ENCODE peak calls at places on chromosomes 5 and 9, in nine cellular contexts. K is upper lobe of right lung; I is substantia nigra; C is CD8-positive, alpha-beta memory T cell; N is A549; S is vagina; R is heart right ventricle; H is AG04450; P is mammary epithelial cell. G is an unnamed sample.

GRCh38 chr5:126519637-126520592 is 75.1 kb downstream of the ALDH7A1 start:
- DNase-seq in N (no peak), P (peak), C (no peak), K (no peak), I (no peak), S (peak), H (no peak), R (no peak), G (peak)

GRCh38 chr9:114958021-114958846 is 27.8 kb upstream of the TNFSF8 start:
- DNase-seq in N (no peak), C (no peak), H (no peak), P (peak), I (peak), S (no peak), R (peak), K (peak), G (peak)

GRCh38 chr9:134381671-134382505 is 55.6 kb downstream of the RXRA start:
- DNase-seq in K (no peak), S (no peak), R (peak), H (no peak), C (peak), N (no peak), P (no peak), I (peak), G (no peak)

GRCh38 chr5:60870857-60871256 is 26.8 kb upstream of the ELOVL7 start:
- DNase-seq in P (no peak), H (no peak), C (no peak), R (no peak), K (no peak), I (no peak), S (no peak), N (no peak), G (no peak)

GRCh38 chr5:147701468-147701867 is 81.1 kb downstream of the JAKMIP2 start:
- DNase-seq in N (no peak), I (no peak), C (no peak), S (no peak), P (no peak), H (no peak), K (no peak), R (no peak), G (no peak)

GRCh38 chr5:91541696-91542095 is 158.6 kb upstream of the ARRDC3 start:
- DNase-seq in S (no peak), C (no peak), I (no peak), R (no peak), H (no peak), P (peak), N (peak), K (no peak), G (no peak)

GRCh38 chr9:16069671-16070586 is 517.1 kb downstream of the CCDC171 start:
- DNase-seq in H (peak), N (no peak), C (no peak), S (peak), P (no peak), R (no peak), K (no peak), I (no peak), G (no peak)

GRCh38 chr5:147344861-147345260 is 110.0 kb downstream of the STK32A start:
- DNase-seq in K (no peak), S (no peak), P (no peak), H (no peak), R (no peak), I (no peak), N (no peak), C (no peak), G (no peak)

GRCh38 chr5:157892974-157893373 is 34.0 kb upstream of the CLINT1 start:
- DNase-seq in R (no peak), P (no peak), I (no peak), C (no peak), K (no peak), N (no peak), H (no peak), S (no peak), G (no peak)

GRCh38 chr5:1707467-1707866 is 92.2 kb downstream of the MRPL36 start:
- DNase-seq in C (no peak), S (no peak), K (no peak), I (no peak), H (no peak), P (no peak), R (no peak), N (no peak), G (no peak)

GRCh38 chr9:101650096-101650495 is 55.3 kb upstream of the PPP3R2 start:
- DNase-seq in P (no peak), C (no peak), N (no peak), R (no peak), I (no peak), H (no peak), K (no peak), S (no peak), G (no peak)

GRCh38 chr5:659496-660263 is 33.5 kb downstream of the TPPP start:
- DNase-seq in K (no peak), P (no peak), N (no peak), I (no peak), H (no peak), S (no peak), C (no peak), R (no peak), G (no peak)

GRCh38 chr9:124180557-124180956 is 77.2 kb upstream of the NEK6 start:
- DNase-seq in C (no peak), K (peak), N (no peak), H (peak), I (peak), P (no peak), S (no peak), R (peak), G (peak)

GRCh38 chr5:72079288-72079687 is 28.0 kb upstream of the MAP1B start:
- DNase-seq in N (peak), I (peak), S (no peak), C (no peak), K (no peak), R (peak), P (no peak), H (no peak), G (no peak)

GRCh38 chr9:97711223-97711626 is 14.1 kb upstream of the XPA start:
- DNase-seq in K (no peak), H (no peak), I (no peak), P (no peak), C (no peak), S (no peak), R (no peak), N (no peak), G (no peak)

GRCh38 chr5:151222769-151223446 is 984 bp downstream of the CCDC69 start:
- DNase-seq in N (no peak), C (peak), P (no peak), S (no peak), K (peak), H (no peak), I (no peak), R (peak), G (peak)

GRCh38 chr9:107180206-107180605 is 102.9 kb upstream of the RAD23B start:
- DNase-seq in R (no peak), P (no peak), N (no peak), K (no peak), H (no peak), S (no peak), I (no peak), C (no peak), G (no peak)

GRCh38 chr9:130010151-130010988 is 32.6 kb downstream of the FNBP1 start:
- DNase-seq in N (no peak), S (no peak), R (no peak), H (no peak), K (no peak), I (no peak), C (peak), P (peak), G (no peak)

GRCh38 chr9:530681-531080 is 310.8 kb upstream of the DMRT1 start:
- DNase-seq in K (no peak), H (no peak), I (no peak), S (no peak), C (no peak), P (peak), N (no peak), R (peak), G (peak)

GRCh38 chr5:178223196-178223773 is 9.3 kb downstream of the PHYKPL start:
- DNase-seq in S (no peak), K (no peak), C (no peak), N (no peak), H (no peak), I (no peak), P (no peak), R (no peak), G (no peak)

GRCh38 chr5:116864157-116864837 is 289.7 kb upstream of the SEMA6A start:
- DNase-seq in K (no peak), I (no peak), N (no peak), H (no peak), C (no peak), S (no peak), P (no peak), R (no peak), G (no peak)

GRCh38 chr5:135739383-135739961 is 95.0 kb upstream of the SLC25A48 start:
- DNase-seq in R (no peak), P (peak), I (no peak), H (no peak), K (no peak), S (peak), C (no peak), N (no peak), G (no peak)

GRCh38 chr9:127961166-127961490 is 19.7 kb downstream of the EEIG1 start:
- DNase-seq in I (no peak), K (no peak), S (no peak), R (peak), H (no peak), P (no peak), C (no peak), N (no peak), G (no peak)

GRCh38 chr5:18394154-18394804 is 760.0 kb downstream of the TAF11L14 start:
- DNase-seq in K (peak), H (no peak), C (no peak), I (peak), N (peak), R (peak), P (peak), S (no peak), G (no peak)

GRCh38 chr5:80976985-80977384 is 16.8 kb downstream of the RASGRF2 start:
- DNase-seq in S (no peak), C (no peak), I (no peak), R (no peak), N (no peak), H (no peak), K (no peak), P (no peak), G (no peak)

GRCh38 chr5:65663804-65664521 is 39.1 kb downstream of the SHLD3 start:
- DNase-seq in I (no peak), H (no peak), P (peak), N (peak), K (no peak), C (no peak), R (no peak), S (no peak), G (no peak)

GRCh38 chr5:33867236-33867635 is 24.6 kb downstream of the ADAMTS12 start:
- DNase-seq in P (no peak), R (no peak), K (no peak), C (no peak), N (no peak), I (no peak), S (no peak), H (no peak), G (no peak)

GRCh38 chr5:112418412-112419049 is 546 bp downstream of the EPB41L4A start:
- DNase-seq in S (no peak), P (peak), H (no peak), N (no peak), R (peak), I (no peak), K (no peak), C (no peak), G (no peak)

GRCh38 chr5:43400082-43400481 is 12.1 kb downstream of the CCL28 start:
- DNase-seq in I (no peak), H (no peak), N (no peak), R (no peak), P (peak), S (no peak), C (no peak), K (no peak), G (no peak)

GRCh38 chr5:68171101-68171558 is 44.4 kb upstream of the PIK3R1 start:
- DNase-seq in R (peak), N (no peak), S (peak), P (no peak), H (no peak), I (peak), K (no peak), C (no peak), G (peak)

GRCh38 chr5:75362474-75362975 is 25.5 kb downstream of the HMGCR start:
- DNase-seq in N (no peak), H (no peak), C (no peak), R (no peak), I (no peak), P (no peak), K (no peak), S (no peak), G (no peak)

GRCh38 chr9:17481565-17481964 is 97.3 kb upstream of the SH3GL2 start:
- DNase-seq in P (no peak), I (no peak), C (no peak), N (no peak), R (no peak), K (peak), S (no peak), H (no peak), G (no peak)

GRCh38 chr5:140365941-140366340 is 5.9 kb downstream of the SLC4A9 start:
- DNase-seq in I (no peak), N (no peak), P (no peak), S (no peak), K (no peak), C (no peak), R (no peak), H (no peak), G (no peak)

GRCh38 chr5:132054697-132055440 is 5.6 kb upstream of the IL3 start:
- DNase-seq in K (peak), I (no peak), H (no peak), S (peak), R (no peak), C (no peak), N (no peak), P (no peak), G (no peak)

GRCh38 chr5:78758169-78758839 is 109.7 kb upstream of the LHFPL2 start:
- DNase-seq in C (no peak), N (no peak), K (no peak), P (no peak), S (no peak), R (no peak), H (peak), I (no peak), G (no peak)

GRCh38 chr5:156051972-156052371 is 275.0 kb upstream of the SGCD start:
- DNase-seq in P (no peak), N (no peak), H (no peak), S (no peak), R (no peak), I (no peak), C (no peak), K (peak), G (no peak)

GRCh38 chr5:25419684-25420083 is 774.9 kb upstream of the CDH10 start:
- DNase-seq in S (no peak), K (no peak), I (no peak), P (no peak), H (no peak), C (no peak), R (no peak), N (no peak), G (no peak)

GRCh38 chr5:154220625-154221024 is 30.1 kb downstream of the GALNT10 start:
- DNase-seq in P (peak), R (no peak), I (no peak), H (no peak), C (no peak), K (no peak), S (no peak), N (no peak), G (no peak)
- H3K27ac ChIP-seq in P (peak), R (peak), I (no peak), H (peak), C (no peak), K (no peak), S (no peak), N (peak), G (no peak)

GRCh38 chr5:9454491-9454890 is 91.4 kb downstream of the SEMA5A start:
- DNase-seq in P (no peak), S (no peak), I (no peak), N (no peak), C (no peak), H (no peak), R (no peak), K (no peak), G (no peak)
- H3K27ac ChIP-seq in P (no peak), S (peak), I (no peak), N (no peak), C (no peak), H (no peak), R (no peak), K (no peak), G (no peak)

GRCh38 chr9:131597246-131597645 is 51.9 kb downstream of the PRRT1B start:
- DNase-seq in I (no peak), C (no peak), S (no peak), N (no peak), K (no peak), R (no peak), H (no peak), P (no peak), G (no peak)
- H3K27ac ChIP-seq in I (peak), C (no peak), S (no peak), N (no peak), K (no peak), R (no peak), H (no peak), P (no peak), G (no peak)

DNA sequence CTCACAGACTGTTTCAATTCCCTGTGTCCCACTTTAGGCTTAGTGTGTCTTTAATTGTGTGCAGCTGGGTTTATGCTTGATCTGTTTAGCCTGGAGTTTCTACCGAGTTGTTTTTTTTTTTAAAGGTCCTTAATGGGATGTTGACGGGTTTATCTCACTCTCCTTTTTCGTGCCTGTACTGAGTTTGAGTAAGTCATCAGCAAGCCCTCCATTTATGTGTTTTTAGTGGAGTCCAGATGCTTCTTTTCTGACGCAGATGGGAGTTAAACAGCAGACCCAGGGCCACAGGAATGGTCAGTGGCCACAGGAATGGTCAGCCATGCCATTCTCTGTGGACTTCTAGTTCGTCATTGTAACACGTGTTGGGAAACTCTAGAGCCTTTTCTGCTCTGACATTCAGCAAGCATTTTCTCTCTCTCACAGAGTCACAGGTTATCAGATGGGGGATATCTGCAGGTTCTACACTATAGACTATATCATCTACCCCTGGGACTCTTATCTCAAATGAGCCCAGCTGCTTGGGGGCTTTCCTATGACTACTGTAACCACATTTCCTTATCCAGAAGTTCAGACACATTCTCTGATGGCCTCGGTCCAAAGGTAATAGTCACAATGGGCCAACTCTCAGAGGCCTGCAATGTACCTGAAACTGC is 190.5 kb downstream of the TTLL11 start:
- DNase-seq in R (no peak), K (no peak), C (no peak), I (no peak), S (no peak), N (no peak), P (peak), H (peak), G (no peak)
- H3K27ac ChIP-seq in R (peak), K (no peak), C (no peak), I (no peak), S (peak), N (no peak), P (no peak), H (peak), G (peak)

DNA sequence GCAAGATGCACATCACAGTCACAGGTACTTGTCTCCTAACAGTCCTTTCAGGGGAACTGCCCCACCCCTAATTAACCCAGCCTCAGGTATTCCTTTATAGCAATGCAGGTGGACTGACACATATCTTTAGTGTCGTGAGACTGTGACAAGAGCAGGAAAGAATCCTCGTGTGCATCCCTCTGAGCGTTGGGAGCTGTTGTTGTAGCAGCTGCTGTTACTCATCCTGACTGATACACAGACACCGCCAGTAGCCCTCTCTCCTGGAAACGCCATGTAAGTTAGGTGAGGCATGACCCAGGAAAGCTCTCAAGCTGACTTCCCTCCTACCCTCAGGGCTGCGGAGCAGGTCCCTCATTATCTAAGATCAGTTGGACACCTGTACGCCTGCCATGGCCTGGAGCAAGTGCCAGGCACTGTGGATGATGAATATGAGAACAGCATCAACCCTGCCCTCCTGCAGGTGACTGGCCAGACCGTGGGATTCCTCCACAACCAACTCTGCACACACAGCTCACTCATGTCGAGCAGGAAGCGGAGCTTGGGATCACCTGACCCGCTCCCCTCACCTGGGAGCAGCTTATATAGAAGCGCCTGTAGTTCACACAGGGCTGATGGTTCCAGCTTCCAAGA is 10.2 kb upstream of the LCN15 start:
- DNase-seq in N (no peak), I (no peak), C (no peak), K (peak), P (no peak), S (no peak), R (no peak), H (no peak), G (no peak)
- H3K27ac ChIP-seq in N (no peak), I (no peak), C (no peak), K (no peak), P (no peak), S (no peak), R (no peak), H (no peak), G (no peak)

GRCh38 chr9:109453210-109453842 is 44.8 kb downstream of the PTPN3 start:
- DNase-seq in I (no peak), H (peak), K (no peak), N (peak), P (peak), S (no peak), R (no peak), C (no peak), G (no peak)

GRCh38 chr9:109455391-109455790 is 42.7 kb downstream of the PTPN3 start:
- DNase-seq in I (no peak), K (no peak), H (no peak), N (no peak), S (no peak), P (no peak), C (no peak), R (no peak), G (no peak)

GRCh38 chr9:109454601-109455155 is 43.4 kb downstream of the PTPN3 start:
- DNase-seq in R (no peak), P (no peak), N (no peak), I (no peak), S (no peak), C (no peak), H (no peak), K (no peak), G (no peak)

GRCh38 chr9:109452761-109453160 is 45.3 kb downstream of the PTPN3 start:
- DNase-seq in C (no peak), P (peak), I (no peak), R (no peak), N (peak), H (no peak), K (no peak), S (no peak), G (no peak)

GRCh38 chr9:109454041-109454440 is 44.1 kb downstream of the PTPN3 start:
- DNase-seq in R (no peak), N (no peak), H (no peak), K (no peak), C (no peak), P (no peak), S (no peak), I (no peak), G (no peak)
- H3K27ac ChIP-seq in R (no peak), N (peak), H (no peak), K (no peak), C (no peak), P (peak), S (no peak), I (no peak), G (peak)

DNA sequence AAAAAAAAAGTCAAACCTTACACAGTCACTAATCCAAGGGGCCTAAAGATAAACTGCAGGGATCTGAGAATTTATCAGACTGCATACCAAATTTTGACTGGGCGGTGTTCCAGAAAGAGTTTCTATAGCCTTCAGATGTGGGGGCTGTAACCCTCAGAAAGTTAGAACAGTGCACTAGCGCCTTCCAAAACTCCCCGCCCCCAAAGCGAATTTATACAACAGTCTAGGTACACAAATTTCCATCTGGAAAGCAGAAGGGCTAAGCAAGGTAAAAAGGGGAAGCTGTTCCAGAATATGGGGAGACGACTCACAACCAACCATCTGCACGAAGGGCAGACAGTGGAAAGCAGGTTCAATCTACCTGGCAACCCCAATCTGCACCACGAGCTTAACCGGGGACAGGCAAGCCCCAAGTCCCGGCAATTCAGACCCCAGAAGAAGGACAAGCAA is 799 bp downstream of the ERMP1 start:
- DNase-seq in R (no peak), N (peak), K (no peak), H (no peak), C (no peak), I (no peak), P (no peak), S (no peak), G (no peak)
- H3K27ac ChIP-seq in R (peak), N (peak), K (peak), H (no peak), C (peak), I (peak), P (peak), S (peak), G (peak)

G was measured in gastrocnemius medialis.